ENCODE peak calls at places on chromosomes 4 and X, in seven cellular contexts. Q is H1, I is HCT116, A is K562, W is SK-N-SH, H is HepG2, R is GM12878. G is an unnamed sample.

GRCh38 chr4:64417974-64418373 is 8.7 kb upstream of the TECRL start:
- DNase-seq in H (no peak), I (no peak), A (no peak), W (no peak), R (no peak), Q (no peak), G (no peak)

GRCh38 chrX:17262123-17262522 is 112.9 kb upstream of the NHS start:
- DNase-seq in H (no peak), Q (no peak), R (no peak), I (no peak), W (no peak), A (no peak), G (no peak)

GRCh38 chrX:139559383-139560042 is 29.0 kb downstream of the F9 start:
- DNase-seq in I (peak), H (peak), Q (no peak), R (peak), W (peak), A (peak), G (peak)

GRCh38 chrX:134484039-134484438 is 24.1 kb downstream of the HPRT1 start:
- DNase-seq in Q (no peak), I (peak), H (peak), A (peak), R (no peak), W (peak), G (peak)

GRCh38 chr4:110107868-110108267 is 90.5 kb downstream of the ELOVL6 start:
- DNase-seq in W (no peak), Q (no peak), I (no peak), H (no peak), A (no peak), R (no peak), G (no peak)

GRCh38 chrX:44157293-44157692 is 184.1 kb upstream of the NDP start:
- DNase-seq in R (no peak), Q (no peak), W (no peak), I (no peak), A (no peak), H (no peak), G (no peak)

GRCh38 chr4:152164561-152164960 is 371.3 kb downstream of the FBXW7 start:
- DNase-seq in Q (no peak), I (no peak), R (no peak), H (no peak), A (no peak), W (no peak), G (no peak)

GRCh38 chrX:109839694-109840358 is 106.8 kb upstream of the ACSL4 start:
- DNase-seq in R (no peak), Q (peak), H (no peak), I (peak), A (peak), W (no peak), G (no peak)

GRCh38 chr4:81109356-81109755 is 78.8 kb downstream of the BMP3 start:
- DNase-seq in I (no peak), Q (no peak), W (no peak), A (no peak), R (no peak), H (no peak), G (no peak)
- TF ChIP-seq JUND in I (no peak), Q (no peak), W (no peak), A (no peak), R (no peak), H (no peak), G (no peak)

GRCh38 chr4:141703497-141703896 is 67.1 kb downstream of the IL15 start:
- DNase-seq in I (no peak), R (no peak), A (no peak), H (no peak), W (no peak), Q (no peak), G (no peak)

GRCh38 chr4:141706445-141706844 is 70.1 kb downstream of the IL15 start:
- DNase-seq in Q (no peak), H (no peak), W (no peak), A (no peak), I (no peak), R (no peak), G (no peak)

GRCh38 chr4:141705048-141705746 is 68.8 kb downstream of the IL15 start:
- DNase-seq in Q (no peak), A (no peak), H (no peak), I (no peak), R (peak), W (no peak), G (no peak)

GRCh38 chr4:141705747-141706377 is 69.5 kb downstream of the IL15 start:
- DNase-seq in H (no peak), W (no peak), Q (no peak), I (no peak), R (no peak), A (no peak), G (no peak)

GRCh38 chr4:141702472-141703182 is 66.2 kb downstream of the IL15 start:
- DNase-seq in R (no peak), W (no peak), I (peak), A (no peak), H (no peak), Q (no peak), G (peak)
- TF ChIP-seq JUND in R (no peak), W (no peak), I (no peak), A (no peak), H (no peak), Q (no peak), G (no peak)

GRCh38 chrX:78066110-78066509 is 37.9 kb upstream of the PGK1 start:
- DNase-seq in Q (no peak), H (no peak), W (no peak), R (no peak), I (no peak), A (no peak), G (no peak)
- TF ChIP-seq JUND in Q (no peak), H (no peak), W (no peak), R (no peak), I (no peak), A (no peak), G (no peak)

GRCh38 chr4:91904556-91904955 is 399.2 kb upstream of the GRID2 start:
- DNase-seq in R (no peak), I (no peak), H (no peak), A (no peak), W (no peak), Q (no peak), G (no peak)
- TF ChIP-seq JUND in R (no peak), I (no peak), H (no peak), A (no peak), W (no peak), Q (no peak), G (no peak)

GRCh38 chr4:5798946-5799345 is 87.9 kb downstream of the EVC start:
- DNase-seq in A (no peak), W (no peak), I (no peak), H (no peak), R (no peak), Q (no peak), G (no peak)

GRCh38 chr4:5799406-5799805 is 88.4 kb downstream of the EVC start:
- DNase-seq in Q (no peak), R (no peak), H (no peak), W (no peak), I (no peak), A (no peak), G (no peak)

GRCh38 chr4:5798447-5798846 is 87.4 kb downstream of the EVC start:
- DNase-seq in A (no peak), I (no peak), W (no peak), R (no peak), Q (no peak), H (no peak), G (no peak)

GRCh38 chr4:5801696-5802095 is 90.7 kb downstream of the EVC start:
- DNase-seq in I (no peak), A (no peak), H (no peak), Q (no peak), R (no peak), W (no peak), G (no peak)

GRCh38 chr4:5800496-5800895 is 89.5 kb downstream of the EVC start:
- DNase-seq in W (no peak), I (no peak), Q (no peak), A (no peak), H (no peak), R (no peak), G (no peak)
- TF ChIP-seq JUND in W (no peak), I (no peak), Q (no peak), A (no peak), H (no peak), R (no peak), G (no peak)

GRCh38 chr4:173511787-173512361 is 18.2 kb downstream of the HAND2 start:
- DNase-seq in R (no peak), H (no peak), W (no peak), I (no peak), Q (no peak), A (no peak), G (no peak)

GRCh38 chr4:173506780-173507211 is 23.2 kb downstream of the HAND2 start:
- DNase-seq in R (no peak), A (no peak), I (no peak), Q (no peak), H (no peak), W (peak), G (no peak)

GRCh38 chr4:173508386-173509002 is 21.5 kb downstream of the HAND2 start:
- DNase-seq in A (no peak), Q (peak), W (peak), H (no peak), R (no peak), I (no peak), G (no peak)

GRCh38 chr4:173507471-173508385 is 22.3 kb downstream of the HAND2 start:
- DNase-seq in W (peak), R (no peak), Q (peak), I (no peak), A (no peak), H (no peak), G (no peak)

DNA sequence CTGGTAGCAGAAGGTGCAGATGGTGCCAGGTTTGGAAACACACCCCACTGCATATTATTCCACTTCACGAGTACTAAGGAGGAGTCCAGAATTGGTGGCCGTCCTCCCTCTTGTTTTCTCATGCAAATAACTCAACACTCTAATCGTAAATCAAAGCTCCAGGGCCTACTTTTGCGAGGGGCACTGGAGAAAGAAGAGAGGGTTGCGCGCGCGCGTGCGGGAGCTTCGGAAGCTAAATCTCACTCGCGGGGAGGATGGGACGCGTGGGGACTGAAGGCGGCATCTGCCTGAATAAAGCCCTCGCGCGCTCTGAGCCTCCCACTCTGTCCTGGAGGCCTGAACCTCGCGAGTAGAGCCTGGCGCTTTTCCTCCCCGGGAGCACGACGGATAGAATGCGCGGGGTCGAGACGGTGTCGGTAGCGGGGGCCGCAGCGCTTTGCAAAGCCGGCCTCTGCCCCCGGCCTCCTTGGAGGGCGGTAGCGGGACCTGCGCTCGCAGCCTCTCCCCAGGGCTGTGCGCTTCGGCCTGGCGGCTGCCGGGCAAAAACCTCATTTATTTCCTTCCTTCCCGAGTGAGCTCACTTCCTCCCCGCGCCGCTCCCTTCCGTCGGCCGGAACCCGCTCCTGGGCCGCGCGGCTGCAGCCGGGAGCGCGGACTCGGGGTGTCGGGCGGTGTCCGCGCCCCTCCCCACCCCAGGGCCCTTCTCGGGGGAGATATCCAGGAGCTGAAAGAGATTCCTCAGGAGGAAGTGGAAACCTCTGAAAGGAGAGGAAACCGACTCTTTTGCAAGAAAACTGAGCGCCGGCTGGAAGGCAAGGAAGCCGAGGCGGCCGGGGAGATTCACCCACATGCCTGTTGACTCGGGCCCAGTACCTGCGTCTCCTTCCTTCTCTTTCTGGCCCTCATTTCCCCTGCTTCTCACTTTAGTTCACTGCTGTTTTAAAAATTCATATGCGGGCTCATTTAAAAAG is 20.7 kb downstream of the HAND2 start:
- DNase-seq in Q (peak), I (no peak), H (no peak), A (no peak), W (peak), R (no peak), G (no peak)
- TF ChIP-seq JUND in Q (no peak), I (no peak), H (no peak), A (no peak), W (peak), R (no peak), G (no peak)

GRCh38 chr4:11702886-11703555 is 274.3 kb upstream of the HS3ST1 start:
- DNase-seq in Q (no peak), R (no peak), A (no peak), I (no peak), H (no peak), W (no peak), G (peak)

GRCh38 chr4:11700751-11701226 is 272.1 kb upstream of the HS3ST1 start:
- DNase-seq in I (peak), A (no peak), H (no peak), Q (no peak), R (no peak), W (no peak), G (no peak)

GRCh38 chr4:11701978-11702377 is 273.3 kb upstream of the HS3ST1 start:
- DNase-seq in W (no peak), R (no peak), H (no peak), Q (no peak), I (no peak), A (no peak), G (no peak)

GRCh38 chr4:11698033-11698432 is 269.3 kb upstream of the HS3ST1 start:
- DNase-seq in H (no peak), I (no peak), W (no peak), R (no peak), Q (no peak), A (no peak), G (no peak)

DNA sequence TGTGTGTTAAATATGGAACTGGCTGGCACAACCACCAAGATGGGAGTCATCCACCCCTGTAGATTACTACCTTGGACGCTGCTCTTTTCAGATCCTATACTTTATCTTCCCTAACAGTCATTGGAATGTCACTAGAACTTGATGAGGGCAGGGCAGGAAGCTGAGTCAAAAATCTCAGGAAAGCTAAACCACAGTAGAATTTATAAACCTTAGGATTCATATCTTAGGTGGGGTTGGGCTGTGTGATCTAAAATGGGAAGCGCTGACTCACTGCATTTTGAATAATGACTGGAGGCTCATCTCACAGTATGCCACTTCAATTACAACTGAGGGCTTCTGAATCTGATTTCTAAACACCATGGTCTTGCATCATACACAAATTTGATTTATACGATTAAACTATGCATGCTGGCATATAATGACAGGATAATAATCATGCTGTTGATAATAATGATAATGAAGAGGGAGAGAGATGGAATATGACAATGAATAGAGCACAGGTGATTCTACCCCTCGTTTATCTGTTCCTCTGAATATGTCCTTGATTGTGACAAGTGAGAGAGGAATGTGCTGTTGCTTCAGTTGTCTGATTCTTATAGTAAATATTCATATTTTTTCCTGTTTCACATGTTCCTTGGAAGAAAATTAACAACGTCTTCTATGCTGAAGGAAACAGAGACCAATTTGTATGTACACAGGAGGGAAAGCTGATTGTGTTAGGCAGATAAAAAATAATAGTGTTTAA is 270.3 kb upstream of the HS3ST1 start:
- DNase-seq in R (no peak), Q (no peak), W (no peak), H (no peak), A (no peak), I (peak), G (no peak)
- TF ChIP-seq JUND in R (no peak), Q (no peak), W (no peak), H (no peak), A (no peak), I (peak), G (no peak)

GRCh38 chrX:111020283-111020682 is 75.7 kb upstream of the PAK3 start:
- DNase-seq in H (no peak), I (no peak), A (no peak), Q (no peak), W (no peak), R (no peak), G (no peak)
- TF ChIP-seq JUND in H (no peak), I (no peak), A (no peak), Q (no peak), W (no peak), R (no peak), G (no peak)

GRCh38 chrX:29359276-29359675 is 772.0 kb downstream of the IL1RAPL1 start:
- DNase-seq in I (no peak), W (no peak), R (no peak), H (no peak), Q (no peak), A (no peak), G (no peak)
- TF ChIP-seq JUND in I (no peak), W (no peak), R (no peak), H (no peak), Q (no peak), A (no peak), G (no peak)